ENCODE peak calls at places on chromosome 4, in five cellular contexts. One of them, this sample, is unnamed.

GRCh38 chr4:170190265-170190664 is 100.5 kb upstream of the AADAT start:
- DNase-seq in Peyer's patch: no peak
- DNase-seq in endothelial cell of umbilical vein: no peak
- DNase-seq in esophagus squamous epithelium: no peak
- DNase-seq in uterus: no peak
- DNase-seq in this sample: no peak

GRCh38 chr4:166259081-166259480 is 386.0 kb downstream of the TLL1 start:
- DNase-seq in Peyer's patch: no peak
- DNase-seq in endothelial cell of umbilical vein: no peak
- DNase-seq in esophagus squamous epithelium: no peak
- DNase-seq in uterus: no peak
- DNase-seq in this sample: no peak

GRCh38 chr4:105192910-105193309 is 46.2 kb downstream of the TET2 start:
- DNase-seq in Peyer's patch: no peak
- DNase-seq in endothelial cell of umbilical vein: no peak
- DNase-seq in esophagus squamous epithelium: no peak
- DNase-seq in uterus: no peak
- DNase-seq in this sample: no peak

GRCh38 chr4:47106561-47106960 is 75.2 kb downstream of the GABRB1 start:
- DNase-seq in Peyer's patch: no peak
- DNase-seq in endothelial cell of umbilical vein: no peak
- DNase-seq in esophagus squamous epithelium: no peak
- DNase-seq in uterus: no peak
- DNase-seq in this sample: no peak

GRCh38 chr4:56296449-56296990 is 90.8 kb downstream of the AASDH start:
- DNase-seq in Peyer's patch: no peak
- DNase-seq in endothelial cell of umbilical vein: no peak
- DNase-seq in esophagus squamous epithelium: no peak
- DNase-seq in uterus: no peak
- DNase-seq in this sample: no peak

GRCh38 chr4:144582975-144583374 is 63.0 kb upstream of the HHIP start:
- DNase-seq in Peyer's patch: no peak
- DNase-seq in endothelial cell of umbilical vein: peak; percentile 65
- DNase-seq in esophagus squamous epithelium: no peak
- DNase-seq in uterus: no peak
- DNase-seq in this sample: no peak

GRCh38 chr4:74623041-74623440 is 171.3 kb downstream of the BTC start:
- DNase-seq in Peyer's patch: peak; percentile 62
- DNase-seq in endothelial cell of umbilical vein: peak; percentile 79
- DNase-seq in esophagus squamous epithelium: no peak
- DNase-seq in uterus: no peak
- DNase-seq in this sample: no peak

GRCh38 chr4:144338148-144338547 is 197.6 kb upstream of the GYPA start:
- DNase-seq in Peyer's patch: no peak
- DNase-seq in endothelial cell of umbilical vein: no peak
- DNase-seq in esophagus squamous epithelium: no peak
- DNase-seq in uterus: no peak
- DNase-seq in this sample: no peak

GRCh38 chr4:851701-852430 is 25.9 kb upstream of the CPLX1 start:
- DNase-seq in Peyer's patch: no peak
- DNase-seq in endothelial cell of umbilical vein: no peak
- DNase-seq in esophagus squamous epithelium: no peak
- DNase-seq in uterus: no peak
- DNase-seq in this sample: no peak

GRCh38 chr4:157127571-157127970 is 51.6 kb downstream of the GLRB start:
- DNase-seq in Peyer's patch: no peak
- DNase-seq in endothelial cell of umbilical vein: peak; percentile 4
- DNase-seq in esophagus squamous epithelium: no peak
- DNase-seq in uterus: no peak
- DNase-seq in this sample: no peak

GRCh38 chr4:41992967-41993857 is 2.9 kb downstream of the SLC30A9 start:
- DNase-seq in Peyer's patch: no peak
- DNase-seq in endothelial cell of umbilical vein: no peak
- DNase-seq in esophagus squamous epithelium: no peak
- DNase-seq in uterus: no peak
- DNase-seq in this sample: no peak
- H3K4me1 ChIP-seq in Peyer's patch: peaks cover 14% of the 10 kb centered on the region
- H3K4me1 ChIP-seq in endothelial cell of umbilical vein: peaks cover 14% of the 10 kb centered on the region
- H3K4me1 ChIP-seq in esophagus squamous epithelium: peaks cover 9% of the 10 kb centered on the region
- H3K4me1 ChIP-seq in uterus: peaks cover 12% of the 10 kb centered on the region
- H3K4me1 ChIP-seq in this sample: no peaks in the 10 kb centered on the region

GRCh38 chr4:72286185-72286584 is 254.4 kb downstream of the NPFFR2 start:
- DNase-seq in Peyer's patch: no peak
- DNase-seq in endothelial cell of umbilical vein: peak; percentile 10
- DNase-seq in esophagus squamous epithelium: no peak
- DNase-seq in uterus: no peak
- DNase-seq in this sample: no peak

GRCh38 chr4:72295966-72296557 is 264.3 kb downstream of the NPFFR2 start:
- DNase-seq in Peyer's patch: no peak
- DNase-seq in endothelial cell of umbilical vein: peak; percentile 56
- DNase-seq in esophagus squamous epithelium: no peak
- DNase-seq in uterus: no peak
- DNase-seq in this sample: no peak

GRCh38 chr4:72290737-72291136 is 258.9 kb downstream of the NPFFR2 start:
- DNase-seq in Peyer's patch: no peak
- DNase-seq in endothelial cell of umbilical vein: no peak
- DNase-seq in esophagus squamous epithelium: no peak
- DNase-seq in uterus: no peak
- DNase-seq in this sample: no peak
- TF ChIP-seq POLR2A in Peyer's patch: no peak
- TF ChIP-seq POLR2A in endothelial cell of umbilical vein: no peak
- TF ChIP-seq POLR2A in esophagus squamous epithelium: no peak
- TF ChIP-seq POLR2A in uterus: no peak
- TF ChIP-seq POLR2A in this sample: no peak

GRCh38 chr4:42630908-42631307 is 26.0 kb downstream of the ATP8A1 start:
- DNase-seq in Peyer's patch: no peak
- DNase-seq in endothelial cell of umbilical vein: no peak
- DNase-seq in esophagus squamous epithelium: no peak
- DNase-seq in uterus: no peak
- DNase-seq in this sample: no peak
- H3K4me1 ChIP-seq in Peyer's patch: no peaks in the 10 kb centered on the region
- H3K4me1 ChIP-seq in endothelial cell of umbilical vein: no peaks in the 10 kb centered on the region
- H3K4me1 ChIP-seq in esophagus squamous epithelium: no peaks in the 10 kb centered on the region
- H3K4me1 ChIP-seq in uterus: no peaks in the 10 kb centered on the region
- H3K4me1 ChIP-seq in this sample: no peaks in the 10 kb centered on the region

GRCh38 chr4:146175541-146176453 is at the start of gene LSM6:
- DNase-seq in Peyer's patch: peak; percentile 95
- DNase-seq in endothelial cell of umbilical vein: peak; percentile 86
- DNase-seq in esophagus squamous epithelium: peak; percentile 8
- DNase-seq in uterus: peak; percentile 89
- DNase-seq in this sample: peak; percentile 90
- TF ChIP-seq POLR2A in Peyer's patch: peak; percentile 55
- TF ChIP-seq POLR2A in endothelial cell of umbilical vein: peak; percentile 53
- TF ChIP-seq POLR2A in esophagus squamous epithelium: no peak
- TF ChIP-seq POLR2A in uterus: peak; percentile 75
- TF ChIP-seq POLR2A in this sample: peak; percentile 47

GRCh38 chr4:17064959-17065358 is 166.5 kb upstream of the LDB2 start:
- DNase-seq in Peyer's patch: no peak
- DNase-seq in endothelial cell of umbilical vein: no peak
- DNase-seq in esophagus squamous epithelium: no peak
- DNase-seq in uterus: no peak
- DNase-seq in this sample: no peak
- H3K4me1 ChIP-seq in Peyer's patch: no peaks in the 10 kb centered on the region
- H3K4me1 ChIP-seq in endothelial cell of umbilical vein: no peaks in the 10 kb centered on the region
- H3K4me1 ChIP-seq in esophagus squamous epithelium: peaks cover 20% of the 10 kb centered on the region
- H3K4me1 ChIP-seq in uterus: peaks cover 5% of the 10 kb centered on the region
- H3K4me1 ChIP-seq in this sample: no peaks in the 10 kb centered on the region

GRCh38 chr4:7902826-7903225 is 36.8 kb downstream of the AFAP1 start:
- DNase-seq in Peyer's patch: no peak
- DNase-seq in endothelial cell of umbilical vein: no peak
- DNase-seq in esophagus squamous epithelium: no peak
- DNase-seq in uterus: no peak
- DNase-seq in this sample: no peak

GRCh38 chr4:7904942-7905341 is 34.7 kb downstream of the AFAP1 start:
- DNase-seq in Peyer's patch: no peak
- DNase-seq in endothelial cell of umbilical vein: no peak
- DNase-seq in esophagus squamous epithelium: no peak
- DNase-seq in uterus: peak; percentile 37
- DNase-seq in this sample: no peak

GRCh38 chr4:7903686-7904085 is 36.0 kb downstream of the AFAP1 start:
- DNase-seq in Peyer's patch: no peak
- DNase-seq in endothelial cell of umbilical vein: no peak
- DNase-seq in esophagus squamous epithelium: no peak
- DNase-seq in uterus: no peak
- DNase-seq in this sample: no peak

GRCh38 chr4:7905461-7905915 is 34.2 kb downstream of the AFAP1 start:
- DNase-seq in Peyer's patch: no peak
- DNase-seq in endothelial cell of umbilical vein: no peak
- DNase-seq in esophagus squamous epithelium: no peak
- DNase-seq in uterus: peak; percentile 47
- DNase-seq in this sample: no peak

GRCh38 chr4:7904108-7904516 is 35.5 kb downstream of the AFAP1 start:
- DNase-seq in Peyer's patch: no peak
- DNase-seq in endothelial cell of umbilical vein: peak; percentile 91
- DNase-seq in esophagus squamous epithelium: no peak
- DNase-seq in uterus: no peak
- DNase-seq in this sample: no peak
- TF ChIP-seq POLR2A in Peyer's patch: no peak
- TF ChIP-seq POLR2A in endothelial cell of umbilical vein: peak; percentile 12
- TF ChIP-seq POLR2A in esophagus squamous epithelium: no peak
- TF ChIP-seq POLR2A in uterus: no peak
- TF ChIP-seq POLR2A in this sample: no peak

GRCh38 chr4:81652069-81652478 is 180.4 kb upstream of the RASGEF1B start:
- DNase-seq in Peyer's patch: no peak
- DNase-seq in endothelial cell of umbilical vein: no peak
- DNase-seq in esophagus squamous epithelium: no peak
- DNase-seq in uterus: no peak
- DNase-seq in this sample: no peak

GRCh38 chr4:81650871-81651270 is 179.2 kb upstream of the RASGEF1B start:
- DNase-seq in Peyer's patch: no peak
- DNase-seq in endothelial cell of umbilical vein: no peak
- DNase-seq in esophagus squamous epithelium: no peak
- DNase-seq in uterus: no peak
- DNase-seq in this sample: peak; percentile 44

GRCh38 chr4:81648576-81649272 is 177.0 kb upstream of the RASGEF1B start:
- DNase-seq in Peyer's patch: peak; percentile 69
- DNase-seq in endothelial cell of umbilical vein: no peak
- DNase-seq in esophagus squamous epithelium: no peak
- DNase-seq in uterus: no peak
- DNase-seq in this sample: no peak

GRCh38 chr4:81651500-81651899 is 179.8 kb upstream of the RASGEF1B start:
- DNase-seq in Peyer's patch: no peak
- DNase-seq in endothelial cell of umbilical vein: no peak
- DNase-seq in esophagus squamous epithelium: no peak
- DNase-seq in uterus: no peak
- DNase-seq in this sample: no peak

GRCh38 chr4:81647388-81647787 is 175.7 kb upstream of the RASGEF1B start:
- DNase-seq in Peyer's patch: no peak
- DNase-seq in endothelial cell of umbilical vein: no peak
- DNase-seq in esophagus squamous epithelium: no peak
- DNase-seq in uterus: no peak
- DNase-seq in this sample: no peak
- H3K4me1 ChIP-seq in Peyer's patch: peaks cover 11% of the 10 kb centered on the region
- H3K4me1 ChIP-seq in endothelial cell of umbilical vein: no peaks in the 10 kb centered on the region
- H3K4me1 ChIP-seq in esophagus squamous epithelium: no peaks in the 10 kb centered on the region
- H3K4me1 ChIP-seq in uterus: no peaks in the 10 kb centered on the region
- H3K4me1 ChIP-seq in this sample: no peaks in the 10 kb centered on the region

GRCh38 chr4:65799513-65799912 is 129.2 kb upstream of the EPHA5 start:
- DNase-seq in Peyer's patch: no peak
- DNase-seq in endothelial cell of umbilical vein: no peak
- DNase-seq in esophagus squamous epithelium: no peak
- DNase-seq in uterus: no peak
- DNase-seq in this sample: no peak
- TF ChIP-seq POLR2A in Peyer's patch: no peak
- TF ChIP-seq POLR2A in endothelial cell of umbilical vein: no peak
- TF ChIP-seq POLR2A in esophagus squamous epithelium: no peak
- TF ChIP-seq POLR2A in uterus: no peak
- TF ChIP-seq POLR2A in this sample: no peak

GRCh38 chr4:87078987-87079469 is 141.4 kb downstream of the KLHL8 start:
- DNase-seq in Peyer's patch: no peak
- DNase-seq in endothelial cell of umbilical vein: peak; percentile 71
- DNase-seq in esophagus squamous epithelium: no peak
- DNase-seq in uterus: peak; percentile 50
- DNase-seq in this sample: peak; percentile 66
- H3K4me1 ChIP-seq in Peyer's patch: no peaks in the 10 kb centered on the region
- H3K4me1 ChIP-seq in endothelial cell of umbilical vein: peaks cover 21% of the 10 kb centered on the region
- H3K4me1 ChIP-seq in esophagus squamous epithelium: peaks cover 35% of the 10 kb centered on the region
- H3K4me1 ChIP-seq in uterus: peaks cover 24% of the 10 kb centered on the region
- H3K4me1 ChIP-seq in this sample: peaks cover 26% of the 10 kb centered on the region

GRCh38 chr4:51842554-51843308 is at the start of gene DCUN1D4:
- DNase-seq in Peyer's patch: peak; percentile 100
- DNase-seq in endothelial cell of umbilical vein: peak; percentile 100
- DNase-seq in esophagus squamous epithelium: peak; percentile 98
- DNase-seq in uterus: peak; percentile 100
- DNase-seq in this sample: peak; percentile 100
- TF ChIP-seq POLR2A in Peyer's patch: peak; percentile 27
- TF ChIP-seq POLR2A in endothelial cell of umbilical vein: no peak
- TF ChIP-seq POLR2A in esophagus squamous epithelium: no peak
- TF ChIP-seq POLR2A in uterus: peak; percentile 76
- TF ChIP-seq POLR2A in this sample: peak; percentile 78